ENCODE peak calls at places on chromosomes 4 and X, in four cellular contexts. One of them, this sample, is unnamed.

GRCh38 chr4:140152760-140153418 is 1.1 kb downstream of the MAML3 start:
- DNase-seq in keratinocyte: no peak
- DNase-seq in heart left ventricle: peak; percentile 62
- DNase-seq in effector memory CD4-positive, alpha-beta T cell: no peak
- DNase-seq in this sample: no peak

GRCh38 chrX:40106677-40107290 is 9.0 kb upstream of the BCOR start:
- DNase-seq in effector memory CD4-positive, alpha-beta T cell: no peak
- DNase-seq in keratinocyte: no peak
- DNase-seq in heart left ventricle: no peak
- DNase-seq in this sample: no peak

GRCh38 chr4:38028556-38028955 is 68.4 kb downstream of the PTTG2 start:
- DNase-seq in heart left ventricle: no peak
- DNase-seq in effector memory CD4-positive, alpha-beta T cell: no peak
- DNase-seq in keratinocyte: no peak
- DNase-seq in this sample: no peak

GRCh38 chrX:135516376-135516775 is 4.1 kb upstream of the INTS6L start:
- DNase-seq in heart left ventricle: no peak
- DNase-seq in keratinocyte: no peak
- DNase-seq in effector memory CD4-positive, alpha-beta T cell: no peak
- DNase-seq in this sample: no peak

GRCh38 chrX:114717921-114718320 is 134.0 kb downstream of the HTR2C start:
- DNase-seq in heart left ventricle: no peak
- DNase-seq in effector memory CD4-positive, alpha-beta T cell: no peak
- DNase-seq in keratinocyte: no peak
- DNase-seq in this sample: no peak

GRCh38 chrX:111164728-111165127 is 68.7 kb downstream of the PAK3 start:
- DNase-seq in keratinocyte: no peak
- DNase-seq in heart left ventricle: no peak
- DNase-seq in effector memory CD4-positive, alpha-beta T cell: no peak
- DNase-seq in this sample: no peak

GRCh38 chr4:135354876-135355275 is 1153.3 kb upstream of the PABPC4L start:
- DNase-seq in keratinocyte: no peak
- DNase-seq in effector memory CD4-positive, alpha-beta T cell: no peak
- DNase-seq in heart left ventricle: no peak
- DNase-seq in this sample: no peak

GRCh38 chr4:150219841-150220240 is 141.6 kb downstream of the DCLK2 start:
- DNase-seq in keratinocyte: no peak
- DNase-seq in effector memory CD4-positive, alpha-beta T cell: no peak
- DNase-seq in heart left ventricle: no peak
- DNase-seq in this sample: no peak

GRCh38 chr4:177740563-177740962 is 298.3 kb upstream of the AGA start:
- DNase-seq in heart left ventricle: no peak
- DNase-seq in effector memory CD4-positive, alpha-beta T cell: no peak
- DNase-seq in keratinocyte: no peak
- DNase-seq in this sample: peak; percentile 34

GRCh38 chr4:153148796-153149195 is 55.4 kb upstream of the TRIM2 start:
- DNase-seq in effector memory CD4-positive, alpha-beta T cell: no peak
- DNase-seq in heart left ventricle: no peak
- DNase-seq in keratinocyte: no peak
- DNase-seq in this sample: no peak

GRCh38 chr4:75736862-75737261 is 12.5 kb downstream of the USO1 start:
- DNase-seq in keratinocyte: no peak
- DNase-seq in effector memory CD4-positive, alpha-beta T cell: no peak
- DNase-seq in heart left ventricle: no peak
- DNase-seq in this sample: no peak

GRCh38 chr4:27594917-27595316 is 734.3 kb downstream of the STIM2 start:
- DNase-seq in effector memory CD4-positive, alpha-beta T cell: no peak
- DNase-seq in keratinocyte: no peak
- DNase-seq in heart left ventricle: no peak
- DNase-seq in this sample: no peak

GRCh38 chr4:158170691-158171455 is 2.0 kb downstream of the GASK1B start:
- DNase-seq in keratinocyte: peak; percentile 60
- DNase-seq in effector memory CD4-positive, alpha-beta T cell: no peak
- DNase-seq in heart left ventricle: peak; percentile 85
- DNase-seq in this sample: peak; percentile 75

GRCh38 chrX:7170903-7171302 is 22.9 kb upstream of the PUDP start:
- DNase-seq in heart left ventricle: no peak
- DNase-seq in effector memory CD4-positive, alpha-beta T cell: no peak
- DNase-seq in keratinocyte: no peak
- DNase-seq in this sample: no peak

GRCh38 chrX:108537005-108537404 is 97.4 kb downstream of the COL4A5 start:
- DNase-seq in keratinocyte: no peak
- DNase-seq in heart left ventricle: no peak
- DNase-seq in effector memory CD4-positive, alpha-beta T cell: no peak
- DNase-seq in this sample: no peak

GRCh38 chr4:84994280-84994679 is 27.8 kb upstream of the WDFY3 start:
- DNase-seq in keratinocyte: no peak
- DNase-seq in effector memory CD4-positive, alpha-beta T cell: no peak
- DNase-seq in heart left ventricle: no peak
- DNase-seq in this sample: no peak

GRCh38 chr4:73416423-73417087 is 12.5 kb downstream of the ALB start:
- DNase-seq in keratinocyte: no peak
- DNase-seq in effector memory CD4-positive, alpha-beta T cell: no peak
- DNase-seq in heart left ventricle: no peak
- DNase-seq in this sample: no peak

GRCh38 chr4:96073446-96073845 is 233.6 kb downstream of the PDHA2 start:
- DNase-seq in effector memory CD4-positive, alpha-beta T cell: no peak
- DNase-seq in keratinocyte: no peak
- DNase-seq in heart left ventricle: no peak
- DNase-seq in this sample: no peak

GRCh38 chrX:150753968-150754367 is 60.8 kb downstream of the MTMR1 start:
- DNase-seq in effector memory CD4-positive, alpha-beta T cell: no peak
- DNase-seq in keratinocyte: no peak
- DNase-seq in heart left ventricle: no peak
- DNase-seq in this sample: no peak

GRCh38 chr4:110020681-110021443 is 108.2 kb downstream of the EGF start:
- DNase-seq in heart left ventricle: no peak
- DNase-seq in effector memory CD4-positive, alpha-beta T cell: no peak
- DNase-seq in keratinocyte: no peak
- DNase-seq in this sample: no peak

GRCh38 chrX:46597774-46598173 is 24.2 kb downstream of the CHST7 start:
- DNase-seq in heart left ventricle: no peak
- DNase-seq in effector memory CD4-positive, alpha-beta T cell: no peak
- DNase-seq in keratinocyte: no peak
- DNase-seq in this sample: no peak

GRCh38 chr4:99321241-99322191 is at the start of gene ADH1B:
- DNase-seq in effector memory CD4-positive, alpha-beta T cell: no peak
- DNase-seq in heart left ventricle: no peak
- DNase-seq in keratinocyte: no peak
- DNase-seq in this sample: no peak

GRCh38 chrX:429266-429825 is 42.6 kb upstream of the PPP2R3B start:
- DNase-seq in heart left ventricle: no peak
- DNase-seq in effector memory CD4-positive, alpha-beta T cell: no peak
- DNase-seq in keratinocyte: no peak
- DNase-seq in this sample: no peak

GRCh38 chr4:26238426-26238781 is 82.4 kb upstream of the RBPJ start:
- DNase-seq in effector memory CD4-positive, alpha-beta T cell: no peak
- DNase-seq in keratinocyte: no peak
- DNase-seq in heart left ventricle: no peak
- DNase-seq in this sample: no peak

GRCh38 chr4:78296261-78296660 is 239.1 kb downstream of the FRAS1 start:
- DNase-seq in heart left ventricle: no peak
- DNase-seq in keratinocyte: no peak
- DNase-seq in effector memory CD4-positive, alpha-beta T cell: no peak
- DNase-seq in this sample: no peak

GRCh38 chr4:106627071-106627470 is 258.5 kb upstream of the GIMD1 start:
- DNase-seq in effector memory CD4-positive, alpha-beta T cell: no peak
- DNase-seq in heart left ventricle: no peak
- DNase-seq in keratinocyte: no peak
- DNase-seq in this sample: no peak

GRCh38 chr4:78040431-78040830 is 16.7 kb upstream of the FRAS1 start:
- DNase-seq in heart left ventricle: no peak
- DNase-seq in keratinocyte: no peak
- DNase-seq in effector memory CD4-positive, alpha-beta T cell: no peak
- DNase-seq in this sample: no peak

GRCh38 chr4:108834787-108835384 is 72.0 kb upstream of the ETNPPL start:
- DNase-seq in heart left ventricle: no peak
- DNase-seq in keratinocyte: no peak
- DNase-seq in effector memory CD4-positive, alpha-beta T cell: no peak
- DNase-seq in this sample: peak; percentile 2

GRCh38 chrX:34918856-34919255 is 23.7 kb upstream of the FAM47B start:
- DNase-seq in keratinocyte: no peak
- DNase-seq in effector memory CD4-positive, alpha-beta T cell: no peak
- DNase-seq in heart left ventricle: no peak
- DNase-seq in this sample: no peak

GRCh38 chr4:14317351-14317750 is 684.9 kb upstream of the CPEB2 start:
- DNase-seq in heart left ventricle: no peak
- DNase-seq in effector memory CD4-positive, alpha-beta T cell: no peak
- DNase-seq in keratinocyte: no peak
- DNase-seq in this sample: no peak

GRCh38 chr4:41611881-41612871 is 74.2 kb downstream of the LIMCH1 start:
- DNase-seq in effector memory CD4-positive, alpha-beta T cell: no peak
- DNase-seq in heart left ventricle: peak; percentile 73
- DNase-seq in keratinocyte: no peak
- DNase-seq in this sample: peak; percentile 61

GRCh38 chr4:2907706-2908293 is 55.4 kb downstream of the NOP14 start:
- DNase-seq in keratinocyte: no peak
- DNase-seq in heart left ventricle: peak; percentile 15
- DNase-seq in effector memory CD4-positive, alpha-beta T cell: no peak
- DNase-seq in this sample: no peak

GRCh38 chr4:2906218-2906617 is 57.0 kb downstream of the NOP14 start:
- DNase-seq in keratinocyte: no peak
- DNase-seq in heart left ventricle: no peak
- DNase-seq in effector memory CD4-positive, alpha-beta T cell: no peak
- DNase-seq in this sample: no peak

GRCh38 chr4:2908686-2909085 is 54.5 kb downstream of the NOP14 start:
- DNase-seq in effector memory CD4-positive, alpha-beta T cell: no peak
- DNase-seq in keratinocyte: no peak
- DNase-seq in heart left ventricle: no peak
- DNase-seq in this sample: no peak

GRCh38 chr4:2907226-2907625 is 56.0 kb downstream of the NOP14 start:
- DNase-seq in effector memory CD4-positive, alpha-beta T cell: no peak
- DNase-seq in keratinocyte: no peak
- DNase-seq in heart left ventricle: no peak
- DNase-seq in this sample: no peak

GRCh38 chr4:2905544-2905943 is 57.7 kb downstream of the NOP14 start:
- DNase-seq in effector memory CD4-positive, alpha-beta T cell: no peak
- DNase-seq in heart left ventricle: no peak
- DNase-seq in keratinocyte: no peak
- DNase-seq in this sample: no peak
- H3K27ac ChIP-seq in effector memory CD4-positive, alpha-beta T cell: no peak overlapping the region
- H3K27ac ChIP-seq in heart left ventricle: no peak overlapping the region
- H3K27ac ChIP-seq in keratinocyte: no peak overlapping the region
- H3K27ac ChIP-seq in this sample: no peak overlapping the region

GRCh38 chr4:18754180-18754579 is 732.6 kb upstream of the LCORL start:
- DNase-seq in keratinocyte: no peak
- DNase-seq in heart left ventricle: no peak
- DNase-seq in effector memory CD4-positive, alpha-beta T cell: no peak
- DNase-seq in this sample: no peak

DNA sequence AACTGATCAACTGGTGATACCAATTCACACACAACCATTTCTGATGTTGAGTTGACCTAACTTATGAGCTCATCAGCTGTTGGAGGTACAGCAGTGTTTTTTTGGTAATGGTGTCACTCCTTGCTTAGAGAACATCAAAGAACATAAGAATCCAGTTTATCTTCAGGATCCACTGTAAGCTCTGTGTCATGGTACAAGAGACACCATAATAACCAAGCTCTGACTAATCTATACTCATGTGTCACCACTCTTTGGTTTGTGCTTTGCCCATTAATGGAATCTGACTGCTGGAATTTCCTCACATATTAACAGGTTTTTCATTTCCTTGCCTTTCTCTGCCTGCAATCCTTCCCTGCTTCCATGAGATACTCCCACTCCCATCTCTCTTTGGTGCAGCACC is 735.1 kb upstream of the LCORL start:
- DNase-seq in keratinocyte: no peak
- DNase-seq in effector memory CD4-positive, alpha-beta T cell: no peak
- DNase-seq in heart left ventricle: no peak
- DNase-seq in this sample: no peak
- H3K27ac ChIP-seq in keratinocyte: no peak overlapping the region
- H3K27ac ChIP-seq in effector memory CD4-positive, alpha-beta T cell: no peak overlapping the region
- H3K27ac ChIP-seq in heart left ventricle: no peak overlapping the region
- H3K27ac ChIP-seq in this sample: no peak overlapping the region

GRCh38 chr4:144969793-144970192 is 128.2 kb downstream of the ANAPC10 start:
- DNase-seq in keratinocyte: no peak
- DNase-seq in heart left ventricle: no peak
- DNase-seq in effector memory CD4-positive, alpha-beta T cell: no peak
- DNase-seq in this sample: no peak
- H3K27ac ChIP-seq in keratinocyte: no peak overlapping the region
- H3K27ac ChIP-seq in heart left ventricle: no peak overlapping the region
- H3K27ac ChIP-seq in effector memory CD4-positive, alpha-beta T cell: no peak overlapping the region
- H3K27ac ChIP-seq in this sample: no peak overlapping the region

GRCh38 chr4:8236920-8237195 is 32.7 kb upstream of the HTRA3 start:
- DNase-seq in effector memory CD4-positive, alpha-beta T cell: no peak
- DNase-seq in heart left ventricle: no peak
- DNase-seq in keratinocyte: no peak
- DNase-seq in this sample: no peak
- H3K27ac ChIP-seq in effector memory CD4-positive, alpha-beta T cell: no peak overlapping the region
- H3K27ac ChIP-seq in heart left ventricle: no peak overlapping the region
- H3K27ac ChIP-seq in keratinocyte: no peak overlapping the region
- H3K27ac ChIP-seq in this sample: no peak overlapping the region

This sample was measured in epithelial cell of prostate.